ENCODE peak calls at places on chromosomes 2 and 18, in nine cellular contexts. D is thoracic aorta; F is astrocyte; W is dorsolateral prefrontal cortex; Y is CD8-positive, alpha-beta memory T cell; O is sigmoid colon; B is IMR-90; H is kidney; T is lung. A is an unnamed sample.

GRCh38 chr2:119760876-119761275 is 1.2 kb downstream of the PTPN4 start:
- DNase-seq in D (no peak), F (no peak), W (no peak), Y (no peak), O (no peak), B (peak; percentile 44), H (no peak), T (no peak), A (no peak)

GRCh38 chr2:219104107-219105050 is 43.7 kb upstream of the IHH start:
- DNase-seq in D (no peak), F (peak; percentile 3), W (no peak), Y (no peak), O (no peak), B (peak; percentile 32), H (no peak), T (no peak), A (no peak)

GRCh38 chr2:67221266-67221665 is 175.9 kb upstream of the ETAA1 start:
- DNase-seq in D (no peak), F (no peak), W (no peak), Y (no peak), O (no peak), B (peak; percentile 58), H (no peak), T (no peak), A (no peak)

GRCh38 chr2:7649461-7650228 is 732.4 kb downstream of the RNF144A start:
- DNase-seq in D (no peak), F (no peak), W (no peak), Y (no peak), O (no peak), B (no peak), H (no peak), T (no peak), A (no peak)

GRCh38 chr2:71963295-71963694 is 184.4 kb downstream of the CYP26B1 start:
- DNase-seq in D (no peak), F (peak; percentile 31), W (no peak), Y (no peak), O (no peak), B (no peak), H (no peak), T (no peak), A (no peak)

GRCh38 chr18:35247412-35248249 is 6.8 kb downstream of the ZNF397 start:
- DNase-seq in D (no peak), F (no peak), W (no peak), Y (no peak), O (no peak), B (no peak), H (no peak), T (no peak), A (no peak)

GRCh38 chr18:49100226-49100968 is 149.6 kb upstream of the SMAD7 start:
- DNase-seq in D (no peak), F (peak; percentile 71), W (no peak), Y (no peak), O (no peak), B (peak; percentile 35), H (no peak), T (no peak), A (no peak)

GRCh38 chr2:20288941-20289340 is 61.7 kb downstream of the PUM2 start:
- DNase-seq in D (no peak), F (peak; percentile 23), W (no peak), Y (no peak), O (no peak), B (no peak), H (no peak), T (no peak), A (no peak)

GRCh38 chr2:192469612-192470011 is 274.9 kb upstream of the TMEFF2 start:
- DNase-seq in D (no peak), F (no peak), W (no peak), Y (no peak), O (no peak), B (no peak), H (no peak), T (no peak), A (no peak)

GRCh38 chr2:239945751-239946569 is 79.2 kb downstream of the NDUFA10 start:
- DNase-seq in D (no peak), F (no peak), W (peak; percentile 13), Y (peak; percentile 24), O (peak; percentile 52), B (no peak), H (peak; percentile 58), T (no peak), A (no peak)

GRCh38 chr2:124908411-124908810 is 883.3 kb downstream of the CNTNAP5 start:
- DNase-seq in D (no peak), F (peak; percentile 37), W (no peak), Y (no peak), O (no peak), B (no peak), H (no peak), T (no peak), A (no peak)

GRCh38 chr2:46317092-46317486 is 19.9 kb downstream of the EPAS1 start:
- DNase-seq in D (no peak), F (no peak), W (no peak), Y (no peak), O (no peak), B (no peak), H (no peak), T (no peak), A (no peak)
- H3K27ac ChIP-seq in D (peak overlapping the region; percentile 97), F (no peak overlapping the region), W (no peak overlapping the region), Y (peak overlapping the region; percentile 57), O (peak overlapping the region; percentile 80), B (no peak overlapping the region), H (peak overlapping the region; percentile 45), T (peak overlapping the region; percentile 63), A (no peak overlapping the region)

DNA sequence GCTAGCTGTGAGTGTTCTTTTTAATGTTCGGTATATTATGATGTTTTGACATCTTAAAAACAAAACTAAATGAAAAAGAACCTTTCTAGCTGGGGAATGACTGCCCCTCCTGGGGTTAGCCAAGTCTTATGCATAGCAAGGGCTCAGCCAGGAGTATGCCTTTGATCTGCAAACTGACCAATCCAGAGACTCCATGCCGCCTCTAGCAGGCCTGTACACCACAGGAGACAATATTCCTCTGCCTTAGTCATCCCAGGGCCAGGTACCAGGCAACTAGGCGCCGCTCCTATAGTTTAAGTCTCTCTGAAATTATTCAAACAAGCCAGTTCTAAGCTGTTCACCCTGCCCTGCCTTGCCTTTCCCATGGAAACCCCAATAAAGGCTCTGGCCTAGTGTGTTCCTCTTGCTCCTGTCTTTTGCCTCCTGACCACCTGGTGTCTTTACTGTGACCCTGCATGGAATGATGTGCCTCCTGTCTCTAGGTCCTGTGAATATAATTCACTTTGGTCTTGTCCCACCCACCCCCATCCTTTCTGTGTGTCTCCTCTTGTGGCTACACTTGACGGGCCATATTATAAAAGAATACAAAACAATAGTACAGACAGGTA is 52.0 kb upstream of the CHN1 start:
- DNase-seq in D (no peak), F (no peak), W (no peak), Y (no peak), O (no peak), B (no peak), H (no peak), T (no peak), A (no peak)
- H3K4me3 ChIP-seq in D (no peak overlapping the region), F (no peak overlapping the region), W (no peak overlapping the region), Y (no peak overlapping the region), O (no peak overlapping the region), B (no peak overlapping the region), H (no peak overlapping the region), T (no peak overlapping the region), A (no peak overlapping the region)

GRCh38 chr18:499351-500229 is 911 bp downstream of the COLEC12 start:
- DNase-seq in D (no peak), F (peak; percentile 93), W (no peak), Y (no peak), O (peak; percentile 65), B (peak; percentile 85), H (no peak), T (peak; percentile 31), A (no peak)

GRCh38 chr18:501406-501714 is 859 bp upstream of the COLEC12 start:
- DNase-seq in D (no peak), F (no peak), W (no peak), Y (no peak), O (no peak), B (no peak), H (no peak), T (no peak), A (no peak)

GRCh38 chr18:500230-500555 is 308 bp downstream of the COLEC12 start:
- DNase-seq in D (no peak), F (no peak), W (no peak), Y (no peak), O (peak; percentile 62), B (no peak), H (no peak), T (no peak), A (no peak)

GRCh38 chr18:498901-499300 is 1.6 kb downstream of the COLEC12 start:
- DNase-seq in D (no peak), F (no peak), W (no peak), Y (no peak), O (no peak), B (no peak), H (no peak), T (no peak), A (no peak)

GRCh38 chr18:500556-501405 is at the start of gene COLEC12:
- DNase-seq in D (no peak), F (no peak), W (no peak), Y (no peak), O (peak; percentile 66), B (no peak), H (no peak), T (peak; percentile 31), A (no peak)
- H3K27ac ChIP-seq in D (no peak within 1 kb of the TSS), F (peak within 1 kb of the TSS; percentile 71), W (peak within 1 kb of the TSS; percentile 29), Y (no peak within 1 kb of the TSS), O (peak within 1 kb of the TSS; percentile 73), B (no peak within 1 kb of the TSS), H (no peak within 1 kb of the TSS), T (no peak within 1 kb of the TSS), A (no peak within 1 kb of the TSS)

DNA sequence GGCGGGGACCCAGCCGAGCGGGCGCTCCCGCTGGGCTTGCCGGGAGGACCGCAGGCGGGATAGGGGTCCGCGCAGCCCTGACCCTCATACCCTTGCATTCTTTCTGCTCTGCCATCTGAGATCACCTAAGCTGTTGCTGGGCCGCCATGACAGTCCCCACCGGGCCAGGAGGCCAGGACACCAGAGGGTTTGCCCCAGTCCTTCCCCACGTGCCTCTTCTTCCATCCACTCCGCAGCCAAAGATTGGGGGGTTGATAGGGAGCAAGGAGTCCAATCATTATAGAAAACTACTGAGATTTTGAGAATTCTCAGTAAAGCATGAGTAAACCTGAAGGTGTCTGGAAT is 451 bp upstream of the GRB14 start:
- DNase-seq in D (no peak), F (no peak), W (no peak), Y (no peak), O (no peak), B (no peak), H (no peak), T (no peak), A (no peak)
- H3K4me3 ChIP-seq in D (peak overlapping the region; percentile 90), F (peak overlapping the region; percentile 58), W (peak overlapping the region; percentile 79), Y (no peak overlapping the region), O (peak overlapping the region; percentile 64), B (no peak overlapping the region), H (peak overlapping the region; percentile 62), T (peak overlapping the region; percentile 42), A (peak overlapping the region; percentile 54)

GRCh38 chr2:191347154-191347553 is 102.0 kb downstream of the MYO1B start:
- DNase-seq in D (no peak), F (no peak), W (no peak), Y (no peak), O (no peak), B (no peak), H (no peak), T (no peak), A (no peak)
- H3K27ac ChIP-seq in D (no peak overlapping the region), F (no peak overlapping the region), W (no peak overlapping the region), Y (no peak overlapping the region), O (no peak overlapping the region), B (peak overlapping the region; percentile 100), H (no peak overlapping the region), T (no peak overlapping the region), A (no peak overlapping the region)